ENCODE peak calls at places on chromosomes 4 and X, in seven cellular contexts. One of them, this sample, is unnamed.

GRCh38 chr4:56038763-56039162 is 90.0 kb downstream of the CEP135 start:
- DNase-seq in pancreas: no peak
- DNase-seq in A549: no peak
- DNase-seq in HepG2: no peak
- DNase-seq in GM23338: no peak
- DNase-seq in CD8-positive, alpha-beta memory T cell: no peak
- DNase-seq in CD4-positive, CD25-positive, alpha-beta regulatory T cell: no peak
- DNase-seq in this sample: no peak

GRCh38 chr4:48963042-48963679 is 22.9 kb upstream of the CWH43 start:
- DNase-seq in GM23338: peak
- DNase-seq in CD8-positive, alpha-beta memory T cell: peak
- DNase-seq in pancreas: peak
- DNase-seq in HepG2: peak
- DNase-seq in CD4-positive, CD25-positive, alpha-beta regulatory T cell: peak
- DNase-seq in A549: peak
- DNase-seq in this sample: peak

GRCh38 chrX:25344191-25344936 is 328.6 kb upstream of the ARX start:
- DNase-seq in HepG2: no peak
- DNase-seq in A549: no peak
- DNase-seq in CD4-positive, CD25-positive, alpha-beta regulatory T cell: no peak
- DNase-seq in CD8-positive, alpha-beta memory T cell: no peak
- DNase-seq in pancreas: no peak
- DNase-seq in GM23338: no peak
- DNase-seq in this sample: no peak

GRCh38 chr4:173883821-173884220 is 353.8 kb upstream of the HAND2 start:
- DNase-seq in A549: no peak
- DNase-seq in CD8-positive, alpha-beta memory T cell: no peak
- DNase-seq in pancreas: no peak
- DNase-seq in CD4-positive, CD25-positive, alpha-beta regulatory T cell: no peak
- DNase-seq in GM23338: no peak
- DNase-seq in HepG2: no peak
- DNase-seq in this sample: no peak

GRCh38 chr4:94341468-94341867 is 1.2 kb downstream of the HPGDS start:
- DNase-seq in CD4-positive, CD25-positive, alpha-beta regulatory T cell: no peak
- DNase-seq in GM23338: no peak
- DNase-seq in pancreas: no peak
- DNase-seq in HepG2: no peak
- DNase-seq in A549: no peak
- DNase-seq in CD8-positive, alpha-beta memory T cell: no peak
- DNase-seq in this sample: no peak

GRCh38 chr4:138650917-138651564 is 364.5 kb upstream of the NOCT start:
- DNase-seq in HepG2: no peak
- DNase-seq in pancreas: no peak
- DNase-seq in A549: peak
- DNase-seq in CD4-positive, CD25-positive, alpha-beta regulatory T cell: no peak
- DNase-seq in CD8-positive, alpha-beta memory T cell: no peak
- DNase-seq in GM23338: no peak
- DNase-seq in this sample: peak

GRCh38 chr4:86500527-86500926 is 93.6 kb upstream of the PTPN13 start:
- DNase-seq in GM23338: no peak
- DNase-seq in CD4-positive, CD25-positive, alpha-beta regulatory T cell: no peak
- DNase-seq in CD8-positive, alpha-beta memory T cell: no peak
- DNase-seq in pancreas: no peak
- DNase-seq in HepG2: no peak
- DNase-seq in A549: no peak
- DNase-seq in this sample: no peak

GRCh38 chr4:86816463-86817107 is 32.6 kb downstream of the SLC10A6 start:
- DNase-seq in GM23338: no peak
- DNase-seq in pancreas: no peak
- DNase-seq in A549: no peak
- DNase-seq in CD4-positive, CD25-positive, alpha-beta regulatory T cell: no peak
- DNase-seq in CD8-positive, alpha-beta memory T cell: no peak
- DNase-seq in HepG2: no peak
- DNase-seq in this sample: no peak

GRCh38 chr4:81353861-81354260 is 117.8 kb downstream of the RASGEF1B start:
- DNase-seq in HepG2: no peak
- DNase-seq in A549: no peak
- DNase-seq in CD4-positive, CD25-positive, alpha-beta regulatory T cell: no peak
- DNase-seq in pancreas: no peak
- DNase-seq in GM23338: no peak
- DNase-seq in CD8-positive, alpha-beta memory T cell: no peak
- DNase-seq in this sample: no peak

GRCh38 chr4:174317531-174317930 is 33.8 kb downstream of the CEP44 start:
- DNase-seq in pancreas: no peak
- DNase-seq in CD4-positive, CD25-positive, alpha-beta regulatory T cell: no peak
- DNase-seq in GM23338: no peak
- DNase-seq in CD8-positive, alpha-beta memory T cell: no peak
- DNase-seq in HepG2: no peak
- DNase-seq in A549: no peak
- DNase-seq in this sample: no peak

GRCh38 chr4:186760576-186760975 is 36.9 kb upstream of the FAT1 start:
- DNase-seq in CD8-positive, alpha-beta memory T cell: no peak
- DNase-seq in CD4-positive, CD25-positive, alpha-beta regulatory T cell: no peak
- DNase-seq in pancreas: no peak
- DNase-seq in GM23338: no peak
- DNase-seq in HepG2: no peak
- DNase-seq in A549: peak
- DNase-seq in this sample: peak

GRCh38 chrX:151000901-151001301 is 17.8 kb downstream of the HMGB3 start:
- DNase-seq in GM23338: no peak
- DNase-seq in A549: no peak
- DNase-seq in CD4-positive, CD25-positive, alpha-beta regulatory T cell: no peak
- DNase-seq in HepG2: no peak
- DNase-seq in pancreas: no peak
- DNase-seq in CD8-positive, alpha-beta memory T cell: no peak
- DNase-seq in this sample: no peak

GRCh38 chr4:184012937-184013336 is 107.8 kb downstream of the STOX2 start:
- DNase-seq in A549: no peak
- DNase-seq in pancreas: no peak
- DNase-seq in CD4-positive, CD25-positive, alpha-beta regulatory T cell: no peak
- DNase-seq in HepG2: no peak
- DNase-seq in GM23338: no peak
- DNase-seq in CD8-positive, alpha-beta memory T cell: no peak
- DNase-seq in this sample: no peak

GRCh38 chrX:65196758-65197371 is 220.6 kb upstream of the ZC4H2 start:
- DNase-seq in CD8-positive, alpha-beta memory T cell: no peak
- DNase-seq in A549: peak
- DNase-seq in CD4-positive, CD25-positive, alpha-beta regulatory T cell: no peak
- DNase-seq in GM23338: peak
- DNase-seq in HepG2: peak
- DNase-seq in pancreas: peak
- DNase-seq in this sample: no peak

GRCh38 chrX:29397506-29397905 is 810.3 kb downstream of the IL1RAPL1 start:
- DNase-seq in HepG2: no peak
- DNase-seq in pancreas: no peak
- DNase-seq in CD4-positive, CD25-positive, alpha-beta regulatory T cell: no peak
- DNase-seq in CD8-positive, alpha-beta memory T cell: no peak
- DNase-seq in GM23338: no peak
- DNase-seq in A549: no peak
- DNase-seq in this sample: peak

GRCh38 chr4:186887211-186887785 is 163.6 kb upstream of the FAT1 start:
- DNase-seq in HepG2: no peak
- DNase-seq in CD8-positive, alpha-beta memory T cell: no peak
- DNase-seq in GM23338: peak
- DNase-seq in CD4-positive, CD25-positive, alpha-beta regulatory T cell: no peak
- DNase-seq in A549: no peak
- DNase-seq in pancreas: no peak
- DNase-seq in this sample: no peak

GRCh38 chr4:125315571-125316390 is 1.0 kb downstream of the FAT4 start:
- DNase-seq in CD8-positive, alpha-beta memory T cell: no peak
- DNase-seq in pancreas: peak
- DNase-seq in A549: peak
- DNase-seq in CD4-positive, CD25-positive, alpha-beta regulatory T cell: no peak
- DNase-seq in HepG2: peak
- DNase-seq in GM23338: peak
- DNase-seq in this sample: peak

GRCh38 chrX:68997911-68998310 is 167.3 kb downstream of the PJA1 start:
- DNase-seq in A549: no peak
- DNase-seq in CD8-positive, alpha-beta memory T cell: no peak
- DNase-seq in pancreas: no peak
- DNase-seq in GM23338: no peak
- DNase-seq in CD4-positive, CD25-positive, alpha-beta regulatory T cell: no peak
- DNase-seq in HepG2: no peak
- DNase-seq in this sample: peak

GRCh38 chr4:3708103-3708510 is 58.1 kb upstream of the ADRA2C start:
- DNase-seq in GM23338: no peak
- DNase-seq in A549: no peak
- DNase-seq in pancreas: no peak
- DNase-seq in CD4-positive, CD25-positive, alpha-beta regulatory T cell: no peak
- DNase-seq in HepG2: no peak
- DNase-seq in CD8-positive, alpha-beta memory T cell: no peak
- DNase-seq in this sample: peak

GRCh38 chr4:149344436-149344835 is 471.2 kb downstream of the IQCM start:
- DNase-seq in GM23338: no peak
- DNase-seq in A549: no peak
- DNase-seq in pancreas: no peak
- DNase-seq in CD8-positive, alpha-beta memory T cell: no peak
- DNase-seq in HepG2: no peak
- DNase-seq in CD4-positive, CD25-positive, alpha-beta regulatory T cell: no peak
- DNase-seq in this sample: peak

GRCh38 chr4:128601992-128602695 is 207.4 kb upstream of the JADE1 start:
- DNase-seq in HepG2: no peak
- DNase-seq in A549: peak
- DNase-seq in CD4-positive, CD25-positive, alpha-beta regulatory T cell: no peak
- DNase-seq in pancreas: no peak
- DNase-seq in CD8-positive, alpha-beta memory T cell: no peak
- DNase-seq in GM23338: no peak
- DNase-seq in this sample: peak

GRCh38 chrX:31213941-31214340 is 142.1 kb upstream of the FTHL17 start:
- DNase-seq in CD8-positive, alpha-beta memory T cell: no peak
- DNase-seq in pancreas: no peak
- DNase-seq in GM23338: peak
- DNase-seq in CD4-positive, CD25-positive, alpha-beta regulatory T cell: no peak
- DNase-seq in HepG2: no peak
- DNase-seq in A549: no peak
- DNase-seq in this sample: no peak

GRCh38 chrX:31212856-31213748 is 141.3 kb upstream of the FTHL17 start:
- DNase-seq in HepG2: no peak
- DNase-seq in GM23338: no peak
- DNase-seq in A549: no peak
- DNase-seq in CD4-positive, CD25-positive, alpha-beta regulatory T cell: no peak
- DNase-seq in CD8-positive, alpha-beta memory T cell: no peak
- DNase-seq in pancreas: no peak
- DNase-seq in this sample: no peak

GRCh38 chrX:31209005-31209612 is 137.3 kb upstream of the FTHL17 start:
- DNase-seq in pancreas: no peak
- DNase-seq in HepG2: no peak
- DNase-seq in GM23338: no peak
- DNase-seq in A549: no peak
- DNase-seq in CD4-positive, CD25-positive, alpha-beta regulatory T cell: no peak
- DNase-seq in CD8-positive, alpha-beta memory T cell: no peak
- DNase-seq in this sample: peak
- H3K27ac ChIP-seq in pancreas: no peak
- H3K27ac ChIP-seq in HepG2: no peak
- H3K27ac ChIP-seq in GM23338: no peak
- H3K27ac ChIP-seq in A549: no peak
- H3K27ac ChIP-seq in CD4-positive, CD25-positive, alpha-beta regulatory T cell: no peak
- H3K27ac ChIP-seq in CD8-positive, alpha-beta memory T cell: no peak
- H3K27ac ChIP-seq in this sample: peak

GRCh38 chrX:135416546-135416945 is 5.2 kb upstream of the SMIM10L2A start:
- DNase-seq in CD4-positive, CD25-positive, alpha-beta regulatory T cell: no peak
- DNase-seq in CD8-positive, alpha-beta memory T cell: no peak
- DNase-seq in A549: peak
- DNase-seq in HepG2: no peak
- DNase-seq in GM23338: no peak
- DNase-seq in pancreas: no peak
- DNase-seq in this sample: no peak

GRCh38 chrX:135411893-135412292 is 9.9 kb upstream of the SMIM10L2A start:
- DNase-seq in CD4-positive, CD25-positive, alpha-beta regulatory T cell: no peak
- DNase-seq in GM23338: peak
- DNase-seq in HepG2: no peak
- DNase-seq in pancreas: no peak
- DNase-seq in A549: peak
- DNase-seq in CD8-positive, alpha-beta memory T cell: no peak
- DNase-seq in this sample: no peak

GRCh38 chrX:135408794-135409193 is 12.9 kb upstream of the SMIM10L2A start:
- DNase-seq in CD4-positive, CD25-positive, alpha-beta regulatory T cell: no peak
- DNase-seq in pancreas: no peak
- DNase-seq in GM23338: no peak
- DNase-seq in HepG2: no peak
- DNase-seq in A549: no peak
- DNase-seq in CD8-positive, alpha-beta memory T cell: no peak
- DNase-seq in this sample: no peak

GRCh38 chrX:135410861-135411627 is 10.7 kb upstream of the SMIM10L2A start:
- DNase-seq in CD8-positive, alpha-beta memory T cell: no peak
- DNase-seq in HepG2: no peak
- DNase-seq in A549: no peak
- DNase-seq in pancreas: peak
- DNase-seq in GM23338: no peak
- DNase-seq in CD4-positive, CD25-positive, alpha-beta regulatory T cell: no peak
- DNase-seq in this sample: no peak
- H3K27ac ChIP-seq in CD8-positive, alpha-beta memory T cell: no peak
- H3K27ac ChIP-seq in HepG2: no peak
- H3K27ac ChIP-seq in A549: no peak
- H3K27ac ChIP-seq in pancreas: peak
- H3K27ac ChIP-seq in GM23338: no peak
- H3K27ac ChIP-seq in CD4-positive, CD25-positive, alpha-beta regulatory T cell: no peak
- H3K27ac ChIP-seq in this sample: no peak

GRCh38 chr4:47510506-47511143 is 25.6 kb downstream of the ATP10D start:
- DNase-seq in CD4-positive, CD25-positive, alpha-beta regulatory T cell: no peak
- DNase-seq in CD8-positive, alpha-beta memory T cell: no peak
- DNase-seq in HepG2: no peak
- DNase-seq in A549: no peak
- DNase-seq in pancreas: no peak
- DNase-seq in GM23338: no peak
- DNase-seq in this sample: no peak
- H3K27ac ChIP-seq in CD4-positive, CD25-positive, alpha-beta regulatory T cell: no peak
- H3K27ac ChIP-seq in CD8-positive, alpha-beta memory T cell: no peak
- H3K27ac ChIP-seq in HepG2: no peak
- H3K27ac ChIP-seq in A549: no peak
- H3K27ac ChIP-seq in pancreas: no peak
- H3K27ac ChIP-seq in GM23338: no peak
- H3K27ac ChIP-seq in this sample: peak

GRCh38 chr4:1714303-1715001 is 2.3 kb upstream of the SLBP start:
- DNase-seq in CD4-positive, CD25-positive, alpha-beta regulatory T cell: no peak
- DNase-seq in pancreas: no peak
- DNase-seq in HepG2: no peak
- DNase-seq in GM23338: peak
- DNase-seq in CD8-positive, alpha-beta memory T cell: no peak
- DNase-seq in A549: peak
- DNase-seq in this sample: no peak

GRCh38 chr4:1715002-1715761 is 3.1 kb upstream of the SLBP start:
- DNase-seq in A549: no peak
- DNase-seq in CD8-positive, alpha-beta memory T cell: no peak
- DNase-seq in CD4-positive, CD25-positive, alpha-beta regulatory T cell: no peak
- DNase-seq in GM23338: no peak
- DNase-seq in pancreas: no peak
- DNase-seq in HepG2: no peak
- DNase-seq in this sample: no peak

GRCh38 chr4:1718095-1718850 is 2.9 kb downstream of the TMEM129 start:
- DNase-seq in GM23338: no peak
- DNase-seq in A549: no peak
- DNase-seq in pancreas: peak
- DNase-seq in CD8-positive, alpha-beta memory T cell: no peak
- DNase-seq in CD4-positive, CD25-positive, alpha-beta regulatory T cell: no peak
- DNase-seq in HepG2: no peak
- DNase-seq in this sample: no peak

GRCh38 chr4:1716065-1716945 is 4.2 kb upstream of the SLBP start:
- DNase-seq in GM23338: no peak
- DNase-seq in CD4-positive, CD25-positive, alpha-beta regulatory T cell: no peak
- DNase-seq in pancreas: no peak
- DNase-seq in HepG2: no peak
- DNase-seq in CD8-positive, alpha-beta memory T cell: no peak
- DNase-seq in A549: no peak
- DNase-seq in this sample: no peak

GRCh38 chr4:1717129-1718094 is 3.7 kb downstream of the TMEM129 start:
- DNase-seq in CD4-positive, CD25-positive, alpha-beta regulatory T cell: no peak
- DNase-seq in CD8-positive, alpha-beta memory T cell: no peak
- DNase-seq in A549: no peak
- DNase-seq in GM23338: no peak
- DNase-seq in HepG2: no peak
- DNase-seq in pancreas: no peak
- DNase-seq in this sample: no peak
- H3K27ac ChIP-seq in CD4-positive, CD25-positive, alpha-beta regulatory T cell: no peak
- H3K27ac ChIP-seq in CD8-positive, alpha-beta memory T cell: no peak
- H3K27ac ChIP-seq in A549: no peak
- H3K27ac ChIP-seq in GM23338: no peak
- H3K27ac ChIP-seq in HepG2: no peak
- H3K27ac ChIP-seq in pancreas: peak
- H3K27ac ChIP-seq in this sample: no peak

This sample was measured in brain microvascular endothelial cell.